ENCODE peak calls at places on chromosomes 5 and 9, in five cellular contexts. One of them, this sample, is unnamed.
A peak's percentile ranks its signal among the peaks of the same experiment; 100 is the strongest.

GRCh38 chr5:1421521-1422341 is 23.5 kb downstream of the SLC6A3 start:
- DNase-seq in C1 segment of cervical spinal cord: no peak
- DNase-seq in iris pigment epithelial cell: no peak
- DNase-seq in G401: no peak
- DNase-seq in activated CD4-positive, alpha-beta T cell treated with anti-CD3 and anti-CD28 coated beads for 36 hours: no peak
- DNase-seq in this sample: no peak

GRCh38 chr5:168234133-168234532 is 57.3 kb upstream of the WWC1 start:
- DNase-seq in G401: no peak
- DNase-seq in C1 segment of cervical spinal cord: no peak
- DNase-seq in iris pigment epithelial cell: no peak
- DNase-seq in activated CD4-positive, alpha-beta T cell treated with anti-CD3 and anti-CD28 coated beads for 36 hours: no peak
- DNase-seq in this sample: peak; percentile 67

GRCh38 chr5:102511666-102512065 is 12.9 kb upstream of the SLCO6A1 start:
- DNase-seq in C1 segment of cervical spinal cord: no peak
- DNase-seq in G401: peak; percentile 69
- DNase-seq in activated CD4-positive, alpha-beta T cell treated with anti-CD3 and anti-CD28 coated beads for 36 hours: no peak
- DNase-seq in iris pigment epithelial cell: peak; percentile 43
- DNase-seq in this sample: no peak

GRCh38 chr5:54655761-54656160 is 138.2 kb downstream of the SNX18 start:
- DNase-seq in iris pigment epithelial cell: no peak
- DNase-seq in G401: no peak
- DNase-seq in C1 segment of cervical spinal cord: no peak
- DNase-seq in activated CD4-positive, alpha-beta T cell treated with anti-CD3 and anti-CD28 coated beads for 36 hours: no peak
- DNase-seq in this sample: no peak

GRCh38 chr5:174355208-174355612 is 309.7 kb downstream of the NSG2 start:
- DNase-seq in activated CD4-positive, alpha-beta T cell treated with anti-CD3 and anti-CD28 coated beads for 36 hours: no peak
- DNase-seq in G401: no peak
- DNase-seq in iris pigment epithelial cell: peak; percentile 56
- DNase-seq in C1 segment of cervical spinal cord: no peak
- DNase-seq in this sample: peak; percentile 12

GRCh38 chr5:102749416-102750021 is 5.6 kb upstream of the PAM start:
- DNase-seq in iris pigment epithelial cell: no peak
- DNase-seq in G401: no peak
- DNase-seq in C1 segment of cervical spinal cord: no peak
- DNase-seq in activated CD4-positive, alpha-beta T cell treated with anti-CD3 and anti-CD28 coated beads for 36 hours: no peak
- DNase-seq in this sample: no peak

GRCh38 chr5:81650992-81651391 is 99.9 kb downstream of the SSBP2 start:
- DNase-seq in G401: peak; percentile 30
- DNase-seq in activated CD4-positive, alpha-beta T cell treated with anti-CD3 and anti-CD28 coated beads for 36 hours: no peak
- DNase-seq in C1 segment of cervical spinal cord: no peak
- DNase-seq in iris pigment epithelial cell: no peak
- DNase-seq in this sample: no peak

GRCh38 chr5:59368951-59369350 is 524.6 kb downstream of the PDE4D start:
- DNase-seq in C1 segment of cervical spinal cord: no peak
- DNase-seq in G401: no peak
- DNase-seq in activated CD4-positive, alpha-beta T cell treated with anti-CD3 and anti-CD28 coated beads for 36 hours: no peak
- DNase-seq in iris pigment epithelial cell: no peak
- DNase-seq in this sample: no peak

GRCh38 chr9:131951905-131952304 is 127.8 kb downstream of the MED27 start:
- DNase-seq in iris pigment epithelial cell: peak; percentile 32
- DNase-seq in C1 segment of cervical spinal cord: no peak
- DNase-seq in activated CD4-positive, alpha-beta T cell treated with anti-CD3 and anti-CD28 coated beads for 36 hours: no peak
- DNase-seq in G401: peak; percentile 95
- DNase-seq in this sample: no peak

GRCh38 chr9:137129089-137129455 is 9.9 kb upstream of the GRIN1 start:
- DNase-seq in C1 segment of cervical spinal cord: no peak
- DNase-seq in activated CD4-positive, alpha-beta T cell treated with anti-CD3 and anti-CD28 coated beads for 36 hours: peak; percentile 46
- DNase-seq in iris pigment epithelial cell: peak; percentile 32
- DNase-seq in G401: no peak
- DNase-seq in this sample: no peak

GRCh38 chr5:136309932-136310598 is 55.3 kb downstream of the TRPC7 start:
- DNase-seq in C1 segment of cervical spinal cord: no peak
- DNase-seq in iris pigment epithelial cell: no peak
- DNase-seq in G401: no peak
- DNase-seq in activated CD4-positive, alpha-beta T cell treated with anti-CD3 and anti-CD28 coated beads for 36 hours: no peak
- DNase-seq in this sample: no peak

GRCh38 chr9:121360975-121361374 is 9.1 kb downstream of the STOM start:
- DNase-seq in iris pigment epithelial cell: peak; percentile 93
- DNase-seq in activated CD4-positive, alpha-beta T cell treated with anti-CD3 and anti-CD28 coated beads for 36 hours: no peak
- DNase-seq in C1 segment of cervical spinal cord: no peak
- DNase-seq in G401: no peak
- DNase-seq in this sample: peak; percentile 60

GRCh38 chr5:17012289-17012688 is 76.2 kb upstream of the MYO10 start:
- DNase-seq in C1 segment of cervical spinal cord: no peak
- DNase-seq in activated CD4-positive, alpha-beta T cell treated with anti-CD3 and anti-CD28 coated beads for 36 hours: no peak
- DNase-seq in iris pigment epithelial cell: no peak
- DNase-seq in G401: no peak
- DNase-seq in this sample: peak; percentile 58

GRCh38 chr5:131998431-131999040 is 12.9 kb downstream of the ACSL6 start:
- DNase-seq in iris pigment epithelial cell: no peak
- DNase-seq in C1 segment of cervical spinal cord: no peak
- DNase-seq in G401: no peak
- DNase-seq in activated CD4-positive, alpha-beta T cell treated with anti-CD3 and anti-CD28 coated beads for 36 hours: no peak
- DNase-seq in this sample: no peak

GRCh38 chr9:99823392-99824377 is 2.0 kb downstream of the NR4A3 start:
- DNase-seq in iris pigment epithelial cell: peak; percentile 41
- DNase-seq in C1 segment of cervical spinal cord: no peak
- DNase-seq in G401: peak; percentile 52
- DNase-seq in activated CD4-positive, alpha-beta T cell treated with anti-CD3 and anti-CD28 coated beads for 36 hours: peak; percentile 88
- DNase-seq in this sample: peak; percentile 24

GRCh38 chr5:128774605-128775004 is 190.7 kb upstream of the SLC27A6 start:
- DNase-seq in G401: no peak
- DNase-seq in iris pigment epithelial cell: peak; percentile 93
- DNase-seq in C1 segment of cervical spinal cord: no peak
- DNase-seq in activated CD4-positive, alpha-beta T cell treated with anti-CD3 and anti-CD28 coated beads for 36 hours: no peak
- DNase-seq in this sample: peak; percentile 9

GRCh38 chr5:77282337-77283027 is 72.0 kb downstream of the PDE8B start:
- DNase-seq in G401: peak; percentile 4
- DNase-seq in activated CD4-positive, alpha-beta T cell treated with anti-CD3 and anti-CD28 coated beads for 36 hours: no peak
- DNase-seq in C1 segment of cervical spinal cord: no peak
- DNase-seq in iris pigment epithelial cell: peak; percentile 34
- DNase-seq in this sample: peak; percentile 46

GRCh38 chr5:179243333-179243732 is 101.9 kb downstream of the ADAMTS2 start:
- DNase-seq in activated CD4-positive, alpha-beta T cell treated with anti-CD3 and anti-CD28 coated beads for 36 hours: no peak
- DNase-seq in C1 segment of cervical spinal cord: no peak
- DNase-seq in iris pigment epithelial cell: peak; percentile 49
- DNase-seq in G401: no peak
- DNase-seq in this sample: no peak

GRCh38 chr9:8348756-8349155 is 549.2 kb upstream of the DMAC1 start:
- DNase-seq in iris pigment epithelial cell: no peak
- DNase-seq in activated CD4-positive, alpha-beta T cell treated with anti-CD3 and anti-CD28 coated beads for 36 hours: no peak
- DNase-seq in G401: no peak
- DNase-seq in C1 segment of cervical spinal cord: no peak
- DNase-seq in this sample: no peak

GRCh38 chr5:32076699-32077695 is 97.1 kb downstream of the GOLPH3 start:
- DNase-seq in activated CD4-positive, alpha-beta T cell treated with anti-CD3 and anti-CD28 coated beads for 36 hours: peak; percentile 71
- DNase-seq in C1 segment of cervical spinal cord: no peak
- DNase-seq in iris pigment epithelial cell: peak; percentile 63
- DNase-seq in G401: peak; percentile 49
- DNase-seq in this sample: peak; percentile 16

GRCh38 chr5:111853748-111854147 is 96.8 kb upstream of the NREP start:
- DNase-seq in G401: peak; percentile 38
- DNase-seq in C1 segment of cervical spinal cord: no peak
- DNase-seq in activated CD4-positive, alpha-beta T cell treated with anti-CD3 and anti-CD28 coated beads for 36 hours: peak; percentile 9
- DNase-seq in iris pigment epithelial cell: no peak
- DNase-seq in this sample: no peak

GRCh38 chr5:96483878-96484277 is 50.8 kb upstream of the PCSK1 start:
- DNase-seq in G401: no peak
- DNase-seq in activated CD4-positive, alpha-beta T cell treated with anti-CD3 and anti-CD28 coated beads for 36 hours: peak; percentile 23
- DNase-seq in C1 segment of cervical spinal cord: no peak
- DNase-seq in iris pigment epithelial cell: peak; percentile 61
- DNase-seq in this sample: peak; percentile 23

GRCh38 chr5:126503602-126504104 is 80.4 kb downstream of the GRAMD2B start:
- DNase-seq in iris pigment epithelial cell: peak; percentile 85
- DNase-seq in activated CD4-positive, alpha-beta T cell treated with anti-CD3 and anti-CD28 coated beads for 36 hours: peak; percentile 53
- DNase-seq in G401: peak; percentile 48
- DNase-seq in C1 segment of cervical spinal cord: no peak
- DNase-seq in this sample: no peak

GRCh38 chr9:132575005-132575609 is 7.3 kb upstream of the BARHL1 start:
- DNase-seq in activated CD4-positive, alpha-beta T cell treated with anti-CD3 and anti-CD28 coated beads for 36 hours: peak; percentile 80
- DNase-seq in C1 segment of cervical spinal cord: no peak
- DNase-seq in iris pigment epithelial cell: peak; percentile 64
- DNase-seq in G401: peak; percentile 90
- DNase-seq in this sample: peak; percentile 46

GRCh38 chr5:115543365-115543700 is 1.2 kb downstream of the FEM1C start:
- DNase-seq in iris pigment epithelial cell: no peak
- DNase-seq in C1 segment of cervical spinal cord: no peak
- DNase-seq in G401: peak; percentile 40
- DNase-seq in activated CD4-positive, alpha-beta T cell treated with anti-CD3 and anti-CD28 coated beads for 36 hours: no peak
- DNase-seq in this sample: no peak

GRCh38 chr5:143261748-143262392 is 141.6 kb downstream of the NR3C1 start:
- DNase-seq in C1 segment of cervical spinal cord: no peak
- DNase-seq in activated CD4-positive, alpha-beta T cell treated with anti-CD3 and anti-CD28 coated beads for 36 hours: peak; percentile 55
- DNase-seq in iris pigment epithelial cell: peak; percentile 94
- DNase-seq in G401: no peak
- DNase-seq in this sample: peak; percentile 40

GRCh38 chr5:67831081-67831480 is 384.5 kb upstream of the PIK3R1 start:
- DNase-seq in G401: peak; percentile 20
- DNase-seq in C1 segment of cervical spinal cord: no peak
- DNase-seq in activated CD4-positive, alpha-beta T cell treated with anti-CD3 and anti-CD28 coated beads for 36 hours: no peak
- DNase-seq in iris pigment epithelial cell: no peak
- DNase-seq in this sample: no peak

GRCh38 chr5:129113867-129114266 is 19.3 kb downstream of the ISOC1 start:
- DNase-seq in C1 segment of cervical spinal cord: no peak
- DNase-seq in activated CD4-positive, alpha-beta T cell treated with anti-CD3 and anti-CD28 coated beads for 36 hours: no peak
- DNase-seq in G401: no peak
- DNase-seq in iris pigment epithelial cell: no peak
- DNase-seq in this sample: no peak

GRCh38 chr9:95103385-95104087 is 214.0 kb downstream of the FANCC start:
- DNase-seq in activated CD4-positive, alpha-beta T cell treated with anti-CD3 and anti-CD28 coated beads for 36 hours: no peak
- DNase-seq in iris pigment epithelial cell: no peak
- DNase-seq in C1 segment of cervical spinal cord: no peak
- DNase-seq in G401: peak; percentile 70
- DNase-seq in this sample: no peak

GRCh38 chr5:74310386-74310785 is 330.1 kb downstream of the ENC1 start:
- DNase-seq in C1 segment of cervical spinal cord: no peak
- DNase-seq in activated CD4-positive, alpha-beta T cell treated with anti-CD3 and anti-CD28 coated beads for 36 hours: no peak
- DNase-seq in G401: no peak
- DNase-seq in iris pigment epithelial cell: peak; percentile 23
- DNase-seq in this sample: peak; percentile 69

GRCh38 chr9:137126786-137127185 is 12.2 kb upstream of the GRIN1 start:
- DNase-seq in iris pigment epithelial cell: no peak
- DNase-seq in G401: no peak
- DNase-seq in activated CD4-positive, alpha-beta T cell treated with anti-CD3 and anti-CD28 coated beads for 36 hours: no peak
- DNase-seq in C1 segment of cervical spinal cord: no peak
- DNase-seq in this sample: no peak

GRCh38 chr5:153613143-153613542 is 122.7 kb downstream of the GRIA1 start:
- DNase-seq in activated CD4-positive, alpha-beta T cell treated with anti-CD3 and anti-CD28 coated beads for 36 hours: no peak
- DNase-seq in G401: no peak
- DNase-seq in iris pigment epithelial cell: peak; percentile 28
- DNase-seq in C1 segment of cervical spinal cord: no peak
- DNase-seq in this sample: no peak

GRCh38 chr9:98500337-98500919 is 208.3 kb downstream of the GABBR2 start:
- DNase-seq in activated CD4-positive, alpha-beta T cell treated with anti-CD3 and anti-CD28 coated beads for 36 hours: no peak
- DNase-seq in C1 segment of cervical spinal cord: no peak
- DNase-seq in G401: no peak
- DNase-seq in iris pigment epithelial cell: no peak
- DNase-seq in this sample: no peak

GRCh38 chr5:125525356-125525755 is 778.9 kb upstream of the ZNF608 start:
- DNase-seq in iris pigment epithelial cell: peak; percentile 1
- DNase-seq in G401: no peak
- DNase-seq in activated CD4-positive, alpha-beta T cell treated with anti-CD3 and anti-CD28 coated beads for 36 hours: no peak
- DNase-seq in C1 segment of cervical spinal cord: no peak
- DNase-seq in this sample: no peak

GRCh38 chr9:109507421-109507838 is 9.3 kb upstream of the PTPN3 start:
- DNase-seq in activated CD4-positive, alpha-beta T cell treated with anti-CD3 and anti-CD28 coated beads for 36 hours: no peak
- DNase-seq in C1 segment of cervical spinal cord: no peak
- DNase-seq in iris pigment epithelial cell: peak; percentile 96
- DNase-seq in G401: no peak
- DNase-seq in this sample: no peak